ENCODE peak calls at places on chromosomes 3 and 15, in seven cellular contexts. S is IMR-90, K is K562, Q is keratinocyte, Y is A549, A is neuronal stem cell, W is Karpas-422. I is an unnamed sample.

GRCh38 chr3:119969759-119970158 is 124.5 kb downstream of the GSK3B start:
- DNase-seq in Y (no peak), S (no peak), W (no peak), A (no peak), K (no peak), Q (no peak), I (no peak)

GRCh38 chr3:79306939-79307590 is 460.7 kb downstream of the ROBO1 start:
- DNase-seq in Y (no peak), K (no peak), S (peak), W (no peak), A (no peak), Q (no peak), I (no peak)

GRCh38 chr3:194337965-194338753 is 13.0 kb downstream of the CPN2 start:
- DNase-seq in Q (no peak), Y (no peak), W (no peak), A (no peak), S (peak), K (no peak), I (no peak)

GRCh38 chr3:56887402-56888025 is 85.8 kb upstream of the ARHGEF3 start:
- DNase-seq in W (no peak), Y (no peak), Q (no peak), K (no peak), S (no peak), A (no peak), I (no peak)

GRCh38 chr15:53490341-53490740 is 269.1 kb downstream of the WDR72 start:
- DNase-seq in Q (no peak), S (no peak), Y (no peak), A (no peak), W (no peak), K (no peak), I (no peak)

GRCh38 chr15:51775967-51776816 is 24.8 kb downstream of the TMOD2 start:
- DNase-seq in A (peak), W (peak), Q (no peak), K (peak), Y (peak), S (peak), I (peak)

GRCh38 chr3:187849255-187849654 is 104.0 kb upstream of the BCL6 start:
- DNase-seq in W (no peak), A (no peak), K (no peak), Q (no peak), Y (no peak), S (no peak), I (no peak)

GRCh38 chr3:52001443-52001974 is 5.8 kb upstream of the RPL29 start:
- DNase-seq in K (peak), Q (no peak), S (peak), A (peak), W (peak), Y (peak), I (peak)

GRCh38 chr3:22175899-22176298 is 424.9 kb upstream of the ZNF385D start:
- DNase-seq in S (no peak), W (no peak), K (no peak), A (no peak), Q (no peak), Y (no peak), I (no peak)

GRCh38 chr3:100023150-100023549 is 91.2 kb downstream of the FILIP1L start:
- DNase-seq in A (no peak), S (peak), W (no peak), Y (no peak), Q (no peak), K (no peak), I (peak)

GRCh38 chr3:8962226-8962861 is 928 bp downstream of the RAD18 start:
- DNase-seq in Y (no peak), S (peak), A (no peak), Q (no peak), K (no peak), W (peak), I (no peak)

GRCh38 chr3:174614046-174614445 is 245.1 kb upstream of the NAALADL2 start:
- DNase-seq in Y (no peak), Q (no peak), S (no peak), A (no peak), W (no peak), K (no peak), I (no peak)

GRCh38 chr15:93703092-93703785 is 528.1 kb upstream of the MCTP2 start:
- DNase-seq in Y (no peak), K (no peak), Q (no peak), W (no peak), S (no peak), A (no peak), I (no peak)

GRCh38 chr15:41969851-41970431 is 2.4 kb downstream of the EHD4 start:
- DNase-seq in K (no peak), W (peak), A (no peak), Q (no peak), Y (no peak), S (no peak), I (no peak)

GRCh38 chr3:13457593-13457992 is 22.5 kb upstream of the HDAC11 start:
- DNase-seq in K (no peak), A (no peak), W (no peak), S (no peak), Y (no peak), Q (no peak), I (peak)

GRCh38 chr3:170726976-170727661 is 141.2 kb upstream of the SLC7A14 start:
- DNase-seq in A (no peak), K (peak), Q (no peak), W (no peak), S (peak), Y (peak), I (no peak)

GRCh38 chr3:121957674-121958419 is 63.6 kb downstream of the SLC15A2 start:
- DNase-seq in Y (no peak), W (no peak), Q (no peak), K (no peak), S (no peak), A (no peak), I (no peak)

GRCh38 chr3:73490453-73491311 is 134.1 kb downstream of the PDZRN3 start:
- DNase-seq in Y (no peak), A (no peak), W (no peak), K (no peak), S (peak), Q (no peak), I (peak)

GRCh38 chr3:124701687-124702086 is 28.6 kb upstream of the UMPS start:
- DNase-seq in W (no peak), Q (no peak), A (no peak), K (no peak), Y (no peak), S (peak), I (peak)

GRCh38 chr15:50907866-50908208 is 646 bp upstream of the AP4E1 start:
- DNase-seq in K (peak), W (peak), Y (peak), A (no peak), Q (no peak), S (peak), I (peak)

GRCh38 chr15:51386960-51387698 is 45.7 kb downstream of the GLDN start:
- DNase-seq in S (no peak), K (no peak), Q (no peak), W (no peak), A (no peak), Y (no peak), I (no peak)

GRCh38 chr3:63814300-63814699 is 4.8 kb upstream of the C3orf49 start:
- DNase-seq in S (peak), A (no peak), Y (no peak), K (no peak), Q (no peak), W (no peak), I (peak)

GRCh38 chr15:71651750-71652186 is 158.6 kb upstream of the NR2E3 start:
- DNase-seq in Y (peak), A (peak), Q (peak), K (no peak), W (peak), S (peak), I (peak)

GRCh38 chr15:81239190-81239589 is 42.5 kb downstream of the IL16 start:
- DNase-seq in Y (no peak), Q (no peak), K (no peak), W (no peak), S (peak), A (no peak), I (no peak)

GRCh38 chr3:41001556-41001955 is 197.7 kb upstream of the CTNNB1 start:
- DNase-seq in Y (no peak), W (no peak), Q (no peak), S (no peak), K (no peak), A (no peak), I (no peak)

GRCh38 chr15:41827290-41827879 is 507 bp upstream of the JMJD7 start:
- DNase-seq in K (no peak), A (peak), Q (no peak), W (no peak), S (no peak), Y (no peak), I (no peak)

GRCh38 chr15:62742409-62743171 is 300.0 kb upstream of the TPM1 start:
- DNase-seq in K (peak), W (peak), S (peak), Q (no peak), A (peak), Y (peak), I (peak)

DNA sequence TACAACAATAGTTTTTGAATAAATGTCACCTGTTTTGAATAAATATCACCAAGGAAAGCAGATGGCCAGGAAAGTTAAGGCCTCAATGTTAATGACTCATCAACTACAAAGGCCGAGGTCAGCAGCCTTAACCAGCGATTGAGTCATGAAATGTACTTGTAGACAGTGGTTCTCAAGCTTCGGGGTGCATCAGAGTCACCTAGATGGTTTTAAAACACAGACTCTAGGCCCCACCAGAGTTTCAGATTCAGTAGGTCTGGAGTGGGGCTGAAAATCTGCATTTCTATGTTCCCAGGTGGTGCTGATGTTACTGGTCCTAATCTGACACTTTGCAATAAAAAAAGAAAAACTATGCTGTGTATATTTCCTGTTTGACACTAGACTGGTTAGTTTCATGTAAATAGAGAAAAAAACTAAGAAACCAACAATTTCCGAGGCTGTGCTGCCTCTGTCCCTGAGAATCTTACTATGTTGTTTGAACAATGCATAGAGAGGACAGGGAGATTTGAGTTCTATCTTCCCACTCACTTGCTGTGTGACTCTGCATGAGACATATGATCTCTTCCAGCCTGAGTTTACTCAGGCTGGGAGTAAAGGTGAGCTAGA is 9.8 kb downstream of the RAB27A start:
- DNase-seq in W (no peak), Q (peak), K (peak), Y (peak), S (peak), A (no peak), I (peak)
- H3K4me2 ChIP-seq in W (no peak), Q (no peak), K (peak), Y (peak), S (peak), A (no peak), I (peak)

DNA sequence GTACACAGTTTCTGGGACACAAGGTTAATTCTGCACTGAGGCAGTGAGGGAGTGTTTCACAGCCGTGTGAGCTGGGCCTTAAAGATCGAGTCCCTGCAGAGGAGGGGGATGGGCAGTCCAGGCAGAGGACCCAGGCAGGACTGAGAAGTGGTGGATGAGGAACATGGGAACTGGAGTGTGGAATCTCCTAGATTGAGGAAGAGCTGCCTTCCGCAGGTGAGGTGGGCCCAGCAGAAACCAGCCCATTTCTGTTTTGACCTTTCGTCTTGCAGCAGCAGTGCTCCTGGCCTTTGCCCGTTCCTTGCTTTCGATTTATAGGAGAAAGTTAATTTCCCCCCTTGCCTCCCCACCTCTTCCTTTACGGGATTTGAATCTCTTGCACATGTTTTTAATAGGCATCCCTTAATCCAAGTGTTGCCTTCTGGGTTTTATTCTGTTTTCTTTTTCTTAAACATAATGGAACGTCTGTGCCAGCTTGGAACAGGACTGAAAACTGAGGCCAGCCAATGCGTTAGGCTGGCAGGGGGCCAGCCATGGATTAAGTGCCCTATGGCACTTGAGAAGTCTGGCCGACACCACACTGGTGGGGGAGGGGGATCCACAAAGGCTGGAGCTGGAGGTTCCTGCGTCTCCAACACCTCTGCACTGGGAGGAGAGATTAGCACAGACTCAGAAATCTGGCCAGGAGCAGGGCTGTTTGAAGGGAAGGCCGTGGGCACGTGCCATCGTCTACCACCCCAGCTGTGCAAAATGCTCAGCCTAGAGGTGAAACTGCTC is 78.1 kb downstream of the AAGAB start:
- DNase-seq in A (no peak), Y (no peak), W (no peak), K (no peak), S (no peak), Q (no peak), I (no peak)
- H3K4me2 ChIP-seq in A (no peak), Y (peak), W (no peak), K (no peak), S (no peak), Q (no peak), I (no peak)

DNA sequence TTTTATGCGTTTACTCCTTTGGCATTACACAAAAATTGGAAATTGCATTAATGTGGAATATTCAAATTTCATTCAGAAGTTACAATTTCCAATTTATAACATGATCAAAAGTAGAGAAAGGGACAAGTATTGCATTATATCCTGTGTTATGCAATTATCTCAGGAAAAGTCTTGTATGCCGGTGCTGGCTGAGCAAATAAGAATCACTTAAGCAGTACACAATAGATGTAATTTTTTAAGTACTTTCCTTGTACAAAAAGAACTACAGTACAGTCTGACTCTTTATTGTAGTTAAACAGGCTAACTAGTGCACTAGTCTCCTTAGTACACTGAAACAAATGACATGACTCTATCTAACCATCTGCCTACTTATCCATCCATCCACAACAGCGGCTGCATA is 493.2 kb upstream of the KCNMB2 start:
- DNase-seq in Y (no peak), K (no peak), W (no peak), Q (no peak), A (no peak), S (no peak), I (no peak)
- H3K4me2 ChIP-seq in Y (no peak), K (no peak), W (no peak), Q (no peak), A (no peak), S (no peak), I (no peak)

GRCh38 chr3:129184396-129184656 is 630 bp upstream of the CNBP start:
- DNase-seq in A (no peak), Y (peak), Q (no peak), S (no peak), W (peak), K (peak), I (peak)

GRCh38 chr3:129185774-129186173 is 2.1 kb upstream of the CNBP start:
- DNase-seq in A (no peak), Y (no peak), S (no peak), K (no peak), Q (no peak), W (no peak), I (no peak)

GRCh38 chr3:129182390-129183180 is 1.1 kb downstream of the CNBP start:
- DNase-seq in Q (no peak), K (peak), S (peak), A (no peak), Y (no peak), W (peak), I (no peak)

GRCh38 chr3:129183569-129184395 is at the start of gene CNBP:
- DNase-seq in Q (no peak), W (peak), S (peak), A (peak), Y (peak), K (peak), I (peak)

DNA sequence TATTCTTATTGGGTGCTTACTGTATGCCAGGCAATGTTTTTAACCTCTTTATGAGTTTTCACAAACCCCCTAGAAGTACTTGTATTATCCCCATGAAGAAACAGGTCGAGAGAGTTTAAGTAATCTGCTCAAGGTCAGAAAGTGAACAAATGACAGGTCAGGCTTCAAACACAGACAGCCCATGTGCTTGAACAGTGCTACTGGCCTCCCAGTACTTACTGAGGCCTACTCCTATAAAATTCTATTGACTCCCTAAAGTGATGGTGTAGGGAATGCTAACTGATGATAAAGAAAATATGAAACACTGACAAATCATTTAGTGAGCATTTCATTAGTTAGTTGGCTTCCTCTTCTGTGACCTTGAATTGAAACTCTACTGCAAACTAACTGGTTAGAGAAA is 4.2 kb upstream of the CNBP start:
- DNase-seq in S (no peak), Q (no peak), K (no peak), W (no peak), A (no peak), Y (no peak), I (peak)
- H3K4me2 ChIP-seq in S (no peak), Q (no peak), K (no peak), W (no peak), A (no peak), Y (no peak), I (no peak)

I was measured in HepG2.